ENCODE peak calls at places on chromosomes 12 and 14, in four cellular contexts. V is K562, U is HepG2, E is GM12878. D is an unnamed sample.

GRCh38 chr12:70983692-70984091 is 63.2 kb upstream of the PTPRR start:
- DNase-seq in U (no peak), E (no peak), V (no peak), D (peak)

GRCh38 chr14:31059152-31059924 is 33.2 kb upstream of the STRN3 start:
- DNase-seq in V (peak), U (peak), E (no peak), D (no peak)

GRCh38 chr14:88164906-88165534 is 158.0 kb downstream of the KCNK10 start:
- DNase-seq in E (no peak), V (no peak), U (no peak), D (no peak)

GRCh38 chr12:56718167-56718566 is 6.9 kb downstream of the NACA start:
- DNase-seq in E (no peak), V (peak), U (no peak), D (no peak)

GRCh38 chr12:123243851-123244250 is 10.6 kb downstream of the MTRFR start:
- DNase-seq in E (no peak), V (no peak), U (no peak), D (no peak)

GRCh38 chr12:131643581-131644452 is 67.1 kb upstream of the SFSWAP start:
- DNase-seq in E (no peak), U (no peak), V (no peak), D (no peak)

GRCh38 chr14:33773205-33774030 is 177.5 kb downstream of the EGLN3 start:
- DNase-seq in E (no peak), U (no peak), V (no peak), D (no peak)

GRCh38 chr14:68794856-68795601 is 2.2 kb upstream of the ZFP36L1 start:
- DNase-seq in V (peak), U (no peak), E (no peak), D (peak)

GRCh38 chr12:107057071-107057834 is 36.1 kb downstream of the CRY1 start:
- DNase-seq in E (no peak), U (no peak), V (no peak), D (no peak)

GRCh38 chr12:13049816-13050215 is 5.6 kb downstream of the FAM234B start:
- DNase-seq in U (no peak), E (no peak), V (no peak), D (no peak)

GRCh38 chr14:70785556-70785955 is 23.8 kb downstream of the MAP3K9 start:
- DNase-seq in U (no peak), V (no peak), E (no peak), D (no peak)

GRCh38 chr14:30985796-30986195 is 39.7 kb upstream of the AP4S1 start:
- DNase-seq in U (no peak), E (no peak), V (no peak), D (no peak)

GRCh38 chr14:31752867-31753661 is 191.9 kb downstream of the NUBPL start:
- DNase-seq in E (peak), V (no peak), U (no peak), D (no peak)

GRCh38 chr14:38578278-38578681 is 322.4 kb upstream of the CLEC14A start:
- DNase-seq in V (no peak), U (no peak), E (no peak), D (peak)

GRCh38 chr14:60485600-60486251 is at the start of gene C14orf39:
- DNase-seq in V (peak), U (no peak), E (no peak), D (peak)

GRCh38 chr12:8032242-8033152 is at the start of gene FOXJ2:
- DNase-seq in E (no peak), U (peak), V (peak), D (peak)

GRCh38 chr12:50647031-50647430 is 116.9 kb upstream of the ATF1 start:
- DNase-seq in V (no peak), U (no peak), E (no peak), D (no peak)

GRCh38 chr14:72611506-72611905 is 282.4 kb downstream of the DPF3 start:
- DNase-seq in U (no peak), E (no peak), V (no peak), D (no peak)

GRCh38 chr14:105096206-105096875 is 31.1 kb upstream of the GPR132 start:
- DNase-seq in V (no peak), E (no peak), U (no peak), D (no peak)

GRCh38 chr12:508795-509194 is 49.1 kb downstream of the B4GALNT3 start:
- DNase-seq in U (no peak), E (no peak), V (no peak), D (no peak)

GRCh38 chr14:69767369-69767999 is 542 bp downstream of the SRSF5 start:
- DNase-seq in U (peak), E (peak), V (peak), D (peak)

GRCh38 chr12:75852143-75852542 is 179.4 kb downstream of the PHLDA1 start:
- DNase-seq in V (no peak), U (no peak), E (no peak), D (no peak)

GRCh38 chr14:31037709-31038221 is 11.6 kb upstream of the STRN3 start:
- DNase-seq in V (no peak), U (peak), E (no peak), D (no peak)

GRCh38 chr12:39327965-39328364 is 115.0 kb downstream of the KIF21A start:
- DNase-seq in V (no peak), E (no peak), U (no peak), D (no peak)

GRCh38 chr12:42716521-42716920 is 127.0 kb upstream of the PRICKLE1 start:
- DNase-seq in V (no peak), E (no peak), U (no peak), D (no peak)

GRCh38 chr12:122558721-122559641 is 31.9 kb downstream of the KNTC1 start:
- DNase-seq in U (no peak), V (no peak), E (no peak), D (no peak)

GRCh38 chr12:110686294-110686903 is 2.5 kb downstream of the HVCN1 start:
- DNase-seq in V (no peak), U (no peak), E (no peak), D (no peak)

GRCh38 chr12:95582230-95583058 is 31.2 kb upstream of the USP44 start:
- DNase-seq in V (no peak), U (peak), E (no peak), D (no peak)

GRCh38 chr14:36604757-36605505 is 22.5 kb upstream of the NKX2-8 start:
- DNase-seq in U (peak), V (peak), E (no peak), D (peak)

GRCh38 chr14:37447883-37448391 is 147.1 kb downstream of the FOXA1 start:
- DNase-seq in U (peak), V (no peak), E (no peak), D (no peak)

GRCh38 chr12:80269953-80270552 is 170.7 kb downstream of the OTOGL start:
- DNase-seq in V (peak), E (no peak), U (peak), D (no peak)

GRCh38 chr14:67265131-67265530 is 23.9 kb downstream of the PALS1 start:
- DNase-seq in E (no peak), U (no peak), V (no peak), D (no peak)

GRCh38 chr14:30854492-30854891 is 19.9 kb upstream of the COCH start:
- DNase-seq in E (peak), U (no peak), V (no peak), D (no peak)

GRCh38 chr12:109612975-109613502 is 39.4 kb downstream of the MVK start:
- DNase-seq in E (no peak), U (peak), V (peak), D (peak)

GRCh38 chr14:104117341-104118005 is 20.9 kb upstream of the KIF26A start:
- DNase-seq in V (no peak), U (no peak), E (no peak), D (peak)

GRCh38 chr12:92002195-92002649 is 143.4 kb downstream of the BTG1 start:
- DNase-seq in V (peak), E (no peak), U (no peak), D (no peak)

GRCh38 chr12:91998316-91998715 is 147.3 kb downstream of the BTG1 start:
- DNase-seq in U (no peak), E (no peak), V (no peak), D (no peak)

GRCh38 chr12:91999823-92000222 is 145.8 kb downstream of the BTG1 start:
- DNase-seq in V (no peak), U (no peak), E (no peak), D (no peak)

GRCh38 chr12:92002673-92003382 is 142.8 kb downstream of the BTG1 start:
- DNase-seq in E (no peak), U (peak), V (peak), D (no peak)

DNA sequence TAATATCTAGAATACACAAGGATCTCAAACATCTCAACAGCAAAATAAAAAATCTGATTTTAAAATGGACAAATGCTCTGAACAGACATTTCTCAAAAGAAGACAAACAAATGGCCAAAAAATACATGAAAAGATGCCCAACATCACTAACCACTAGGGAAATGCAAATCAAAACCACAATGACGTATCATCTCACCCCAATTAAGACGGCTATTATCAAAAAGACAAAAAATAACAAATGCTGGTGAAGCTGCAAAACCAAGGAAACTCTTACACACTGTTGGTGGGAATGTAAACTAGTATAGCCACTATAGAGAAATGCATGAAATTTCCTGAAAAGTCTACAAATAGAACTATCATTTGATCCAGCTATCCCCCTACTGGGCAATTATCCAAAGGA is 145.1 kb downstream of the BTG1 start:
- DNase-seq in U (no peak), E (no peak), V (no peak), D (no peak)
- TF ChIP-seq NR2C2 in U (no peak), E (no peak), V (no peak), D (no peak)

GRCh38 chr14:34875031-34875922 is at the start of gene BAZ1A:
- DNase-seq in U (peak), V (peak), E (peak), D (no peak)
- TF ChIP-seq CTCF in U (peak), V (no peak), E (no peak), D (no peak)

DNA sequence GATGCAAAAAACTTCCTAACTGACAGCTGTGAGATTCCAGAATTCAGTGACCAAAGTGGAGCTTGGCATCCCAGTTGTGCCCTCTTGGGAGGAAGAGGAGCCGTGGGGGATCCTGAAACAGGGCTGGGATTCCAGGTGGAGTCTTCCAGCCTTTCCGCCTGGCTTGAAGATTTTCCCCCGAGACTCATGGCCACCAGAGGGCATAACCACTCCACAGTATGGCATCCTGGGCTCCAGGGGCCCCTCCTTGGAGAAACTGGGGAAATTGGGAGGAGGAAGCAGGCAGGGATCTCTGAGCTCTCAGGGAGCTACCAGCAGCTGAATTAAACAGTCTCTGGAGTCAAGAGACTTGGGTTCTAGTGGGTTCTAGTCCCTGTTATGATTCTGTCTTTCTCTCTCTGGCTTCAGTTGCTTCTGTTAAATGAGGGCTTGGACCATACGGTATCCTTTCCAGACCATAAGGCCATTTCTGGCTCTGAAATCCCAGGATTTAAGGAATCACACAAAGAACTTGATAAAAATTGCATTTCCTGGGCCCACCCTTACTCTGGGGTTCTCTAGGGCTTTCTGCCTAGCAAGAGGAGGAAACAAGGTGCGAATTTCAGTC is 2.6 kb upstream of the TAMALIN start:
- DNase-seq in E (no peak), V (peak), U (peak), D (peak)
- TF ChIP-seq TCF7 in E (no peak), V (no peak), U (no peak), D (no peak)

DNA sequence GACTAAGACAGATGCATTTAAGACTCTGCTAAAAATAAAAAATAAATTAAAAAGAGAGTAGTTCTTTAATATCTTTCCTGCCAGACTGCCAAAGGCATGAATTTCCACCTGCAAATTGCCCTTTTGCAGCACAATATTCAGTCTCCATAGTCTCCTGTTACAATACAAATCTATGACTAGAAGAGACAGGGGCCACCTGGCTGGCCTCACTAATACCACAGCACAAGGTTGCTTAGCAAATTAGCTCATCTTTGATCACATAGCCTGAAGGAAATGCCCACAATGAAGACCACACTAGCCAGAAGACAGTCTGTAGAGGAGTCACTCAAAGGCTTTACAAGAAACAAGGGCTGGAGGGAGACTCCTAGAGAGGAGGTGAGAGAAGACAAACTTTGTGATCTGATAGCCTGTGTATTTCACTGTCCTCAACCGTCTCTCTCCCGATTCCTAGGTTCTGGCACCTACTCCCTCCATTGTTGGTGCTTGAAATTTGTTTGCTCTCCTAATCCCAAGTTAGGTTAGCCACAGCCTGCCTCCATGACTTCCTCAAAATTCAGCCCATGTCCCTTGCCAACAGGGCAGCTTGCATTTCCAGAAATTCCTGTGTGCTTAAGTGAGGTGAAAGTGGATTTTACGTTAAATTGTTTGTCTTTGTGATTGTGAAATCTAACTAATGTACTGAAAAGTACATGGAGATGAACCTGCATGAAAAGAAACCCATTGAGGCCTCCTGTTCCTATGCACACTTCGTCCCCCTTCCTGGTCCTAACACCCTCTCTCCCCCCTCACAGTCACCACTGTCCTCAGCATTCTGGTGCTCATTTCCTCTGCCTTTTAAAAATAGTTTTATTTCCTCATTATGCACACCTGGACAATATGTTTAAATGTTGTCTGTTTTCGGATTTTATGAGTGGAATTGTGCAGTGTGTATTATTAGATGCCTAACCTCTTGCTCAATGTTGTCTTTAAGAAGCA is 88.7 kb upstream of the PLXNC1 start:
- DNase-seq in U (peak), V (no peak), E (no peak), D (no peak)
- TF ChIP-seq NR2C2 in U (no peak), V (no peak), E (no peak), D (no peak)

GRCh38 chr14:75427482-75428229 is at the start of gene JDP2:
- DNase-seq in E (no peak), V (peak), U (peak), D (peak)
- TF ChIP-seq CTCF in E (peak), V (peak), U (peak), D (no peak)

GRCh38 chr14:99181804-99182520 is 90.0 kb downstream of the BCL11B start:
- DNase-seq in V (no peak), E (no peak), U (no peak), D (no peak)

GRCh38 chr14:99182548-99183115 is 89.4 kb downstream of the BCL11B start:
- DNase-seq in U (no peak), E (no peak), V (no peak), D (no peak)

GRCh38 chr14:99183716-99184115 is 88.3 kb downstream of the BCL11B start:
- DNase-seq in E (no peak), V (no peak), U (no peak), D (no peak)

GRCh38 chr14:99181246-99181645 is 90.8 kb downstream of the BCL11B start:
- DNase-seq in E (no peak), V (no peak), U (no peak), D (no peak)

GRCh38 chr14:99183311-99183710 is 88.7 kb downstream of the BCL11B start:
- DNase-seq in U (no peak), V (no peak), E (no peak), D (no peak)
- TF ChIP-seq TCF7 in U (no peak), V (no peak), E (no peak), D (no peak)

GRCh38 chr12:33115716-33116115 is 219.1 kb upstream of the PKP2 start:
- DNase-seq in V (no peak), U (no peak), E (no peak), D (no peak)
- TF ChIP-seq NR2C2 in V (no peak), U (no peak), E (no peak), D (no peak)

GRCh38 chr14:23564876-23565275 is 2.7 kb downstream of the AP1G2 start:
- DNase-seq in E (no peak), U (no peak), V (no peak), D (no peak)
- TF ChIP-seq CTCF in E (no peak), U (no peak), V (no peak), D (no peak)